ENCODE peak calls at places on chromosomes 7 and 10, in five cellular contexts. C, B, M, J and D are unnamed samples.

GRCh38 chr10:67663449-67664087 is 32.4 kb downstream of the CTNNA3 start:
- DNase-seq in C (no peak), B (no peak), M (peak; percentile 9), J (no peak), D (no peak)

GRCh38 chr10:31723074-31723750 is 205.4 kb downstream of the ARHGAP12 start:
- DNase-seq in C (no peak), B (no peak), M (no peak), J (no peak), D (no peak)

GRCh38 chr7:85205754-85206153 is 18.9 kb upstream of the SEMA3D start:
- DNase-seq in C (no peak), B (no peak), M (no peak), J (no peak), D (no peak)

GRCh38 chr10:78443900-78444571 is 410.4 kb downstream of the RPS24 start:
- DNase-seq in C (peak; percentile 52), B (no peak), M (no peak), J (no peak), D (peak; percentile 49)

GRCh38 chr10:114042895-114043531 is 653 bp upstream of the ADRB1 start:
- DNase-seq in C (peak; percentile 88), B (no peak), M (no peak), J (peak; percentile 15), D (no peak)

GRCh38 chr7:7834761-7835160 is 116.4 kb upstream of the RPA3 start:
- DNase-seq in C (no peak), B (no peak), M (no peak), J (no peak), D (no peak)

GRCh38 chr7:37669818-37670217 is 13.7 kb upstream of the GPR141 start:
- DNase-seq in C (peak; percentile 52), B (no peak), M (no peak), J (no peak), D (no peak)

GRCh38 chr10:112491144-112491543 is 44.1 kb downstream of the VTI1A start:
- DNase-seq in C (no peak), B (no peak), M (no peak), J (peak; percentile 60), D (no peak)

GRCh38 chr10:21514808-21515580 is 10.5 kb downstream of the SKIDA1 start:
- DNase-seq in C (no peak), B (no peak), M (no peak), J (no peak), D (no peak)

GRCh38 chr7:104040666-104041065 is 51.2 kb upstream of the RELN start:
- DNase-seq in C (no peak), B (no peak), M (no peak), J (no peak), D (no peak)

GRCh38 chr7:75892634-75893272 is 13.9 kb downstream of the RHBDD2 start:
- DNase-seq in C (no peak), B (peak; percentile 39), M (no peak), J (no peak), D (peak; percentile 71)

GRCh38 chr7:78265486-78265885 is 466.9 kb downstream of the PHTF2 start:
- DNase-seq in C (no peak), B (no peak), M (no peak), J (no peak), D (no peak)

GRCh38 chr7:2237109-2237602 is 4.4 kb upstream of the MAD1L1 start:
- DNase-seq in C (peak; percentile 67), B (peak; percentile 69), M (no peak), J (no peak), D (no peak)

GRCh38 chr10:63522129-63522687 is 1.0 kb downstream of the REEP3 start:
- DNase-seq in C (no peak), B (no peak), M (no peak), J (no peak), D (peak; percentile 80)

GRCh38 chr7:116970148-116970910 is 17.0 kb downstream of the ST7 start:
- DNase-seq in C (peak; percentile 65), B (no peak), M (no peak), J (no peak), D (no peak)

GRCh38 chr7:131933890-131934289 is 377.5 kb upstream of the PODXL start:
- DNase-seq in C (no peak), B (no peak), M (no peak), J (no peak), D (no peak)

GRCh38 chr10:74862625-74863024 is 36.2 kb downstream of the KAT6B start:
- DNase-seq in C (no peak), B (no peak), M (no peak), J (no peak), D (no peak)

GRCh38 chr10:114375082-114375481 is 29.2 kb downstream of the AFAP1L2 start:
- DNase-seq in C (no peak), B (no peak), M (no peak), J (no peak), D (no peak)